ENCODE peak calls at places on chromosomes 12 and 14, in four cellular contexts. C is CD8-positive, alpha-beta T cell; A is neural crest cell; R is B cell. W is an unnamed sample.
A peak's percentile ranks its signal among the peaks of the same experiment; 100 is the strongest.

GRCh38 chr12:90854136-90854689 is 100.8 kb downstream of the CCER1 start:
- DNase-seq in R (no peak), C (no peak), A (no peak), W (no peak)

GRCh38 chr12:71392521-71393145 is 47.0 kb upstream of the LGR5 start:
- DNase-seq in R (peak; percentile 34), A (peak; percentile 1), C (no peak), W (peak; percentile 30)

GRCh38 chr14:92631098-92631497 is 117.3 kb downstream of the LGMN start:
- DNase-seq in R (no peak), A (no peak), C (no peak), W (no peak)

GRCh38 chr12:8948711-8949524 is 527 bp downstream of the M6PR start:
- DNase-seq in R (no peak), C (no peak), A (no peak), W (no peak)

GRCh38 chr14:55333785-55334485 is 62.7 kb downstream of the FBXO34 start:
- DNase-seq in R (no peak), C (no peak), A (no peak), W (no peak)

GRCh38 chr12:102399653-102400052 is 80.7 kb downstream of the IGF1 start:
- DNase-seq in C (no peak), R (no peak), A (no peak), W (no peak)

GRCh38 chr12:98901189-98901588 is 256.1 kb downstream of the APAF1 start:
- DNase-seq in R (no peak), A (no peak), C (no peak), W (no peak)

GRCh38 chr14:96754845-96755184 is 42.4 kb upstream of the VRK1 start:
- DNase-seq in C (no peak), R (no peak), A (no peak), W (peak; percentile 86)

GRCh38 chr14:68794856-68795601 is 2.2 kb upstream of the ZFP36L1 start:
- DNase-seq in C (peak; percentile 45), A (no peak), R (no peak), W (no peak)

DNA sequence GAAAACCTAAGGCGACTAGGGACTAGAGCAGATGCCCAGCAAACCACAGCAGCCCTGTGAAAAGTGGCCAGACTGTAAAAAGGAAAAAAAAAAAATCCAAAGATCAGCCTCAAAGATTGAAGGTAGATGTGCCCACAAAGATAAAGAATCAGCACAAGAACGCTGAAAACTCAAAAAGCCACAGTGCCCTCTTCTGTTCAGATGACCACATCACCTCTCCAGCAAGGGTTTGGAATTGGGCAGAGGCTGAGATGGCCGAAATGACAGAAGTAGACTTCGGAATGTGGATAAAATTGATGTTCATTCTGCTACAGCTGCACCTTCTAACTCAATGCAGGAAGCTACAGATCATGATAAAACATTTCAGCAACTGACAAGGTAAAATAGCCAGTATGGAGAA is 154.4 kb downstream of the GPHN start:
- DNase-seq in C (no peak), R (no peak), A (no peak), W (no peak)
- TF ChIP-seq CTCF in C (no peak), R (no peak), A (peak; percentile 52), W (no peak)

DNA sequence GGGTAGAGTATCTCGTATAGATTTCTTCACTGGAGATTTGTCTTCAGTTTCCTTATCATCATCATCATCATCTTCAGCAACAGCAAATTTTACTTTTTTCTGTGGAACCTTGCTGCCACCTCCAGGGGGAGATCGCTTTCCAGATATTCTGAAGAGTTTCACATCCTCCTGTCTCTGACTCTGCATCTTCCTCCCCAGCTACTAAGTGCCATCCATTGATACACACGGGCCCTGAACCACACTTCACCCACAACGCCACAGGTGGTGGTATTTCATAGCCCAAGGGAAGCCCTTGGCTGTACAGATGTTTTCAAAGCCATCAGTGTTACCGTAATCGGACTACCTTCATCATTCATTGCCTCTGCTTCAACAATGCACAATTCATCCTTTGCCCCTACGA is 82.2 kb downstream of the PPP2R5C start:
- DNase-seq in A (no peak), C (peak; percentile 60), R (peak; percentile 79), W (no peak)
- TF ChIP-seq CTCF in A (peak; percentile 38), C (peak; percentile 72), R (peak; percentile 87), W (no peak)

GRCh38 chr14:35229495-35230089 is 62.6 kb upstream of the PSMA6 start:
- DNase-seq in A (no peak), R (peak; percentile 38), C (no peak), W (no peak)
- TF ChIP-seq CTCF in A (peak; percentile 56), R (peak; percentile 67), C (peak; percentile 45), W (peak; percentile 49)

DNA sequence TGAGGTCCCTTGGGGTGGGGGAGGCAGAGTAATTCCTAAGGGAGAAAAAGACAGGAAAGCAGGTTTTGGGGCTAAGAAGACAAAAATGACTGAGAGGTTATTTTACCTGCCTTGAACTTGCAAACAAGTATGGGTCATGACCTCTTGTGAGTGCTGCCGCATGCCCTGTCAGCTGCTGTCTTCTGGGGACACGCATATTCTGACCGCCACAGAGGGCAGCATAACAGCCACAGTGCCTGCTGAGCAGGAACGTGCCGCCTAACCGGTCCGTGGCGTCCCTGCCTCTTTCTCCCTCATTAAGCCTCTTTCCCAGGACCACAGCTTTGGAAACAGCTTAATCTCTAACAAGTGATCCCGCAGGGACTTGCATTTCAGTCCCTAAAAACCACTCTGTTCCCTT is 51.3 kb upstream of the KCNA1 start:
- DNase-seq in C (no peak), R (no peak), A (peak; percentile 8), W (no peak)
- TF ChIP-seq CTCF in C (no peak), R (no peak), A (no peak), W (peak; percentile 2)

DNA sequence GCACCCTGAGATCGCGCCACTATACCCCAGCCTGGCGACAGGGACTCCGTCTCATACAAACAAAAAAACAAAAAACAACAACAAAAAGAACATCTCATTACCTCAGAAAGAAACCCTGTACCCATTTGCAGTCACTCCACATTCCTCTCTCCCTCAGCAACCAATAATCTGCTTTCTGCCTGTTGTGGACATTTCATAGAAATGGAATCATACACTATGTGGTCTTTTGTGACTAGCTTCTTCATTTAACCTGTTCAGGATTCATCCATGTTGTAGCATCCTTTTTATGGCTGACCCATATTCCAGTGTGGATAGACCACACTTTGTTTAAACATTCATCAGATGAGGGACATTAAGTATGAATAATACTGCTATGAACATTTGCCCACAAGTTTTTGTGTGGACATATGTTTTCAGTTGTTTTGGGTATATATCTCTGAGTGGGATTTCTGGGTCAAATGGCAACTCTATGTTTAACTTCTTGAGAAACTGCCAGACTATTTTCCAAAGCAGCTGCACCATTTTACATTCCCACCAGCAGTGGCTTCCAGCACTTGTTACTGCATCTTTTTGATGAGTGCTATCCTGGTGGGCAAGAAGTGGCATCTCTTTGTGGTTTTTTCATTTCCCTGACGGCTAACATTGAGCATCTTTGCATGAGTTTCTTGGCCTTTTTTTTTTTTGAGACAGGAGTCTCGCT is 5.9 kb upstream of the RCOR1 start:
- DNase-seq in R (no peak), C (no peak), A (no peak), W (no peak)
- TF ChIP-seq CTCF in R (no peak), C (no peak), A (no peak), W (no peak)

GRCh38 chr14:95262511-95262891 is 57.2 kb downstream of the CLMN start:
- DNase-seq in C (no peak), A (no peak), R (no peak), W (no peak)
- TF ChIP-seq CTCF in C (no peak), A (no peak), R (no peak), W (no peak)

DNA sequence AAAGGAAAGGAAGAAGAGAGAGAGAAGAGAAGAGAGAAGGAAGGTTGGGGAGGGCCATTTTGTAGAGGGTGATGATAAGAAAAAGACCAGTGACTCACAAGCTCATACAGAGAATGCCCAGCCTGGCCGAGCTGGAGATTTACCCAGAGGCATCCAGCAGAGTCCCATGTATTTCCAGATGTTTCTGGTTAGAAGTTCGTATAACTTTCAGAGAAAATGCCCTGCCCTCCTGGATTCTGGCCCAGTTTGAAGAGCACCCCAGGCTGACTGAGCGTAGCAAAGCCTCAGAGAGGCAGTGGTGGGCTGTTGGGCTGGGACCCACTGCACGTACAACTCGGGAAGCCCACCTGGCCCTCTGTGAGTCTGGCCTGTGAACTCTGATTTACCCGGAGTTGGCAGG is 221.8 kb downstream of the SLC41A2 start:
- DNase-seq in A (no peak), C (no peak), R (no peak), W (no peak)
- TF ChIP-seq CTCF in A (no peak), C (no peak), R (no peak), W (no peak)

GRCh38 chr14:59060841-59061240 is 127.6 kb upstream of the DAAM1 start:
- DNase-seq in A (no peak), C (no peak), R (no peak), W (no peak)

GRCh38 chr14:59061292-59061691 is 127.2 kb upstream of the DAAM1 start:
- DNase-seq in C (no peak), A (no peak), R (no peak), W (no peak)

DNA sequence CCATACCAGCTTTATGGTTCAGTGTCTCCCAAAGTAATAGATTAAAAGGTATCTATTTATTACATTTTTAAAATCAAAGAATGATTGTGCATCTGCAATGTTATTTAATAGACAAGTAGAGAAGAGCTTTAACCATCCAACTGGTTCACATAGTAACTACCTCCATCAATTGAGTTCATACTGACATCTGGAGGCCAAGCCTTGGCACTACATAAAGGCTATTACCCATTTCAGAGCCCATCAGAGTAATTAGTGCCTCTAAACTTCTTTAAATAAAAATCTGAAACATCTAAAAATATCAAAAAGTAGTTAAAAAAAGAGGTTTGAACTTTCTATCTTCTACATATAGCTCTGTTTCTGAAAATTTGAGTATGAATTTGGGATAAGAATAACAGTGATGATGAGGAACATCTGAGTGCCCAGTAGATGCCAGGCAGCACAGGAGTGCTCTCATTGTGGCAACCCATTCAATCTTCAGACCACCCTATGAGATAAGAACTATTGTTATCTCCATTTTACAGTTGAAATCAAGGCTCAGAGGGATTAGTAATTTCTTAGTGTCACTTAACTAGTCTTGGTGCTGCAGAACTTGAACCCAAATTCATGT is 132.9 kb upstream of the DAAM1 start:
- DNase-seq in A (no peak), R (peak; percentile 48), C (no peak), W (no peak)
- TF ChIP-seq CTCF in A (peak; percentile 82), R (peak; percentile 57), C (peak; percentile 70), W (peak; percentile 71)

GRCh38 chr12:51424094-51424661 is 453 bp upstream of the SLC4A8 start:
- DNase-seq in C (no peak), R (no peak), A (no peak), W (no peak)

GRCh38 chr12:51421266-51421884 is 3.3 kb upstream of the SLC4A8 start:
- DNase-seq in R (peak; percentile 42), A (peak; percentile 59), C (peak; percentile 25), W (peak; percentile 42)

GRCh38 chr12:51415931-51416330 is 8.7 kb upstream of the SLC4A8 start:
- DNase-seq in R (no peak), A (no peak), C (no peak), W (no peak)

GRCh38 chr12:51417826-51418225 is 6.8 kb upstream of the SLC4A8 start:
- DNase-seq in R (no peak), C (no peak), A (no peak), W (no peak)

GRCh38 chr12:51419473-51420228 is 5.0 kb upstream of the SLC4A8 start:
- DNase-seq in C (no peak), A (no peak), R (no peak), W (no peak)
- TF ChIP-seq CTCF in C (no peak), A (peak; percentile 39), R (no peak), W (no peak)

W was measured in D721Med.